ENCODE peak calls at places on chromosomes 13 and 19, in seven cellular contexts. One of them, this sample, is unnamed.

GRCh38 chr13:98945863-98946605 is 31.8 kb downstream of the DOCK9 start:
- DNase-seq in transverse colon: no peak
- DNase-seq in naive thymus-derived CD4-positive, alpha-beta T cell: no peak
- DNase-seq in upper lobe of left lung: no peak
- DNase-seq in GM23338: no peak
- DNase-seq in AG04450: no peak
- DNase-seq in psoas muscle: no peak
- DNase-seq in this sample: no peak

GRCh38 chr19:19355606-19356139 is 35.0 kb downstream of the MAU2 start:
- DNase-seq in transverse colon: no peak
- DNase-seq in naive thymus-derived CD4-positive, alpha-beta T cell: no peak
- DNase-seq in upper lobe of left lung: peak; percentile 68
- DNase-seq in GM23338: no peak
- DNase-seq in AG04450: no peak
- DNase-seq in psoas muscle: no peak
- DNase-seq in this sample: no peak

GRCh38 chr13:99766641-99767045 is 204.9 kb downstream of the ZIC5 start:
- DNase-seq in transverse colon: no peak
- DNase-seq in naive thymus-derived CD4-positive, alpha-beta T cell: no peak
- DNase-seq in upper lobe of left lung: no peak
- DNase-seq in GM23338: peak; percentile 79
- DNase-seq in AG04450: no peak
- DNase-seq in psoas muscle: no peak
- DNase-seq in this sample: no peak

GRCh38 chr13:71860547-71861131 is 6.4 kb downstream of the DACH1 start:
- DNase-seq in transverse colon: no peak
- DNase-seq in naive thymus-derived CD4-positive, alpha-beta T cell: no peak
- DNase-seq in upper lobe of left lung: no peak
- DNase-seq in GM23338: no peak
- DNase-seq in AG04450: no peak
- DNase-seq in psoas muscle: no peak
- DNase-seq in this sample: no peak

GRCh38 chr13:102807699-102808098 is 8.8 kb downstream of the BIVM start:
- DNase-seq in transverse colon: no peak
- DNase-seq in naive thymus-derived CD4-positive, alpha-beta T cell: no peak
- DNase-seq in upper lobe of left lung: no peak
- DNase-seq in GM23338: no peak
- DNase-seq in AG04450: no peak
- DNase-seq in psoas muscle: no peak
- DNase-seq in this sample: no peak

GRCh38 chr13:48998893-48999292 is 23.2 kb downstream of the FNDC3A start:
- DNase-seq in transverse colon: no peak
- DNase-seq in naive thymus-derived CD4-positive, alpha-beta T cell: no peak
- DNase-seq in upper lobe of left lung: no peak
- DNase-seq in GM23338: no peak
- DNase-seq in AG04450: no peak
- DNase-seq in psoas muscle: no peak
- DNase-seq in this sample: no peak

GRCh38 chr13:113969311-113969972 is 4.4 kb downstream of the C13orf46 start:
- DNase-seq in transverse colon: no peak
- DNase-seq in naive thymus-derived CD4-positive, alpha-beta T cell: no peak
- DNase-seq in upper lobe of left lung: peak; percentile 59
- DNase-seq in GM23338: no peak
- DNase-seq in AG04450: no peak
- DNase-seq in psoas muscle: peak; percentile 13
- DNase-seq in this sample: no peak

GRCh38 chr13:52067237-52067636 is 42.7 kb downstream of the UTP14C start:
- DNase-seq in transverse colon: no peak
- DNase-seq in naive thymus-derived CD4-positive, alpha-beta T cell: no peak
- DNase-seq in upper lobe of left lung: no peak
- DNase-seq in GM23338: peak; percentile 28
- DNase-seq in AG04450: no peak
- DNase-seq in psoas muscle: no peak
- DNase-seq in this sample: no peak

GRCh38 chr19:33251526-33252090 is 26.0 kb upstream of the SLC7A10 start:
- DNase-seq in transverse colon: no peak
- DNase-seq in naive thymus-derived CD4-positive, alpha-beta T cell: no peak
- DNase-seq in upper lobe of left lung: no peak
- DNase-seq in GM23338: no peak
- DNase-seq in AG04450: no peak
- DNase-seq in psoas muscle: no peak
- DNase-seq in this sample: no peak

DNA sequence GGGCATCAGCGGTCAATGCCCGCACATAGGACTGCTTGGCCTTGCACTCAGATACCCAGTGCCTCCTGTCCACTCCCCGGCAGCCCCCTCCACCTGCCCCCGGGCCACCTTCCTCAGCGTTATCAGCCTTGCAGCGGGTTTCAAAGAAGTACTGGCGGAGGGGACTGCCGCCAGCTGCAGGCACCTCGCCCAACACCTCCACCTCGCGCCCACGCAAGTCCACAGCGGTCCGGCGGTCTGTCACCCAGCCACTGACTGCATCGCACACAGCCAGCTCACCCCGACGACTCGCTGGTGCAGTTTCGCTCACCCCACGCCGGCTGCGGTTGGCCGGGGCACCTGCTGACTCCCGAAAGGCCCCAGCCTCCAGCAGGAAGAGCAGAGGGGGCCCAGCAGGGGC is 3.2 kb downstream of the NTF4 start:
- DNase-seq in transverse colon: no peak
- DNase-seq in naive thymus-derived CD4-positive, alpha-beta T cell: no peak
- DNase-seq in upper lobe of left lung: peak; percentile 76
- DNase-seq in GM23338: no peak
- DNase-seq in AG04450: no peak
- DNase-seq in psoas muscle: no peak
- DNase-seq in this sample: no peak
- H3K27me3 ChIP-seq in transverse colon: peaks cover 99% of the 10 kb centered on the region
- H3K27me3 ChIP-seq in naive thymus-derived CD4-positive, alpha-beta T cell: no peaks in the 10 kb centered on the region
- H3K27me3 ChIP-seq in upper lobe of left lung: peaks cover 3% of the 10 kb centered on the region
- H3K27me3 ChIP-seq in GM23338: peaks cover 60% of the 10 kb centered on the region
- H3K27me3 ChIP-seq in AG04450: peaks cover 20% of the 10 kb centered on the region
- H3K27me3 ChIP-seq in psoas muscle: no peaks in the 10 kb centered on the region
- H3K27me3 ChIP-seq in this sample: peaks cover 25% of the 10 kb centered on the region

GRCh38 chr19:31344403-31344802 is 4.8 kb downstream of the TSHZ3 start:
- DNase-seq in transverse colon: no peak
- DNase-seq in naive thymus-derived CD4-positive, alpha-beta T cell: no peak
- DNase-seq in upper lobe of left lung: peak; percentile 55
- DNase-seq in GM23338: peak; percentile 49
- DNase-seq in AG04450: no peak
- DNase-seq in psoas muscle: no peak
- DNase-seq in this sample: no peak
- H3K27ac ChIP-seq in transverse colon: peak overlapping the region; percentile 57
- H3K27ac ChIP-seq in naive thymus-derived CD4-positive, alpha-beta T cell: no peak overlapping the region
- H3K27ac ChIP-seq in upper lobe of left lung: no peak overlapping the region
- H3K27ac ChIP-seq in GM23338: no peak overlapping the region
- H3K27ac ChIP-seq in AG04450: peak overlapping the region; percentile 21
- H3K27ac ChIP-seq in psoas muscle: no peak overlapping the region
- H3K27ac ChIP-seq in this sample: no peak overlapping the region

GRCh38 chr19:41495589-41495988 is 52.6 kb downstream of the ERICH4 start:
- DNase-seq in transverse colon: no peak
- DNase-seq in naive thymus-derived CD4-positive, alpha-beta T cell: no peak
- DNase-seq in upper lobe of left lung: no peak
- DNase-seq in GM23338: no peak
- DNase-seq in AG04450: no peak
- DNase-seq in psoas muscle: no peak
- DNase-seq in this sample: no peak

GRCh38 chr19:41499899-41500298 is 56.9 kb downstream of the ERICH4 start:
- DNase-seq in transverse colon: no peak
- DNase-seq in naive thymus-derived CD4-positive, alpha-beta T cell: no peak
- DNase-seq in upper lobe of left lung: no peak
- DNase-seq in GM23338: no peak
- DNase-seq in AG04450: no peak
- DNase-seq in psoas muscle: no peak
- DNase-seq in this sample: no peak

GRCh38 chr19:41501854-41502253 is 58.9 kb downstream of the ERICH4 start:
- DNase-seq in transverse colon: no peak
- DNase-seq in naive thymus-derived CD4-positive, alpha-beta T cell: no peak
- DNase-seq in upper lobe of left lung: no peak
- DNase-seq in GM23338: no peak
- DNase-seq in AG04450: no peak
- DNase-seq in psoas muscle: no peak
- DNase-seq in this sample: no peak

GRCh38 chr19:41505105-41505504 is 62.1 kb downstream of the ERICH4 start:
- DNase-seq in transverse colon: no peak
- DNase-seq in naive thymus-derived CD4-positive, alpha-beta T cell: no peak
- DNase-seq in upper lobe of left lung: no peak
- DNase-seq in GM23338: no peak
- DNase-seq in AG04450: no peak
- DNase-seq in psoas muscle: no peak
- DNase-seq in this sample: no peak

DNA sequence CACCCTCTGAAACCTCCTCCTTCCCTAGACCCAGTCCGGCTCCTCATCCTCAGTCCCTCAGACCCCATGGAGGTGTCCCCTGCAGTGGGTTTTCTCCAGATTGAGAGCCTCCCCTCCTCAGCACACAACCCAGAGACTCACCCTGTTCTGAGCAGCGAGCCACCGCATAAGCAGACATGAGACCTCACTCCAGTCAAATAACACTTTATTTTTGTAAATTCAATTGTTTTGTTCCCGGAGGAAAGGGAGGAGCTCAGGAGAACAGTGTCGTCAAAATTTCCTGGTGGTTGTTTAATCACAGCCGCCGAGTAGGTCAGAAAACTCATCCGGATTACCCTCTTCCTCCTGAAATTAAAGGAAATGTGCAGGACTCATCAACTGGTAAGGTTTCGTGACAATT is 57.5 kb downstream of the ERICH4 start:
- DNase-seq in transverse colon: no peak
- DNase-seq in naive thymus-derived CD4-positive, alpha-beta T cell: no peak
- DNase-seq in upper lobe of left lung: no peak
- DNase-seq in GM23338: no peak
- DNase-seq in AG04450: no peak
- DNase-seq in psoas muscle: no peak
- DNase-seq in this sample: no peak
- H3K27me3 ChIP-seq in transverse colon: peaks cover 20% of the 10 kb centered on the region
- H3K27me3 ChIP-seq in naive thymus-derived CD4-positive, alpha-beta T cell: no peaks in the 10 kb centered on the region
- H3K27me3 ChIP-seq in upper lobe of left lung: no peaks in the 10 kb centered on the region
- H3K27me3 ChIP-seq in GM23338: peaks cover 4% of the 10 kb centered on the region
- H3K27me3 ChIP-seq in AG04450: peaks cover 8% of the 10 kb centered on the region
- H3K27me3 ChIP-seq in psoas muscle: no peaks in the 10 kb centered on the region
- H3K27me3 ChIP-seq in this sample: peaks cover 4% of the 10 kb centered on the region

DNA sequence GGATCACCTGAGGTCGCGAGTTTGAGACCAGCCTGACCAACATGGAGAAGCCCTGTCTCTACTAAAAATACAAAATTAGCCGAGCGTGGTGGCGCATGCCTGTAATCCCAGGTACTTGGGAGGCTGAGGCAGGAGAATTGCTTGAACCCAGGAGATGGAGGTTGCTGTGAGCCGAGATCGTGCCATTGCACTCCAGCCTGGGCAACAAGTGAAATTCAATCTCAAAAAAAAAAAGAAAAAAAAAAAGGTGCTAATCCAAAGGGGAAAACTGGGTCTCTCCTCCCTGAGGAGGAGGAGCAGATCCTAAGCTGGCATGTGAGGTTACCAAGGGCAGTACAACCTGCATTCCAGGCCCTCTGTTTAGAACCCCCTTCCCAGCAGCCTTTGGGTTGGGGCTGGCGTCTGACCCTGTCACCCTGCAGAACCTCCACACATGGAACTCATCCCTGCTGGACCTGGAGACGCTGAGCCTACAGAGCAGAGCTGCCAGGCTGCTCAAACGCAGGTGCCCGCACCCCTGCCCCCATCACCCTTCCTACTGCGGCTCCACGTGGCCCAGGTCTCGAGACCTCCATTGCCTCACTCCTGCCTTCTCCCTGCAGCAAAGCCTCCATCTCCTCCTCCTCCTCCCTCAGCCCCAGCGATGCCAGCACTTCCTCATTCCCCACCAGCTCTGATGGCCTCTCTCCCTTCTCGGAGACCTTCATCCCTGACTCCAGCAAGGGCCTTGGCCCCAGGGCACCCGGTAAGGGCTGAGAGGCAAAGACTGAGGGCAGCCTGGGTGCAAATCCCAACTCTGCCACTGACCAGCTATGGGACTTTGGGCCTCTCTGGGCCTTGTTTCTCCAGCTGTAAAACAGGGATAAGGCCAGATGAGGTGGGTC is 6.7 kb downstream of the PROSER3 start:
- DNase-seq in transverse colon: no peak
- DNase-seq in naive thymus-derived CD4-positive, alpha-beta T cell: no peak
- DNase-seq in upper lobe of left lung: no peak
- DNase-seq in GM23338: no peak
- DNase-seq in AG04450: no peak
- DNase-seq in psoas muscle: no peak
- DNase-seq in this sample: no peak
- H3K27ac ChIP-seq in transverse colon: no peak overlapping the region
- H3K27ac ChIP-seq in naive thymus-derived CD4-positive, alpha-beta T cell: no peak overlapping the region
- H3K27ac ChIP-seq in upper lobe of left lung: no peak overlapping the region
- H3K27ac ChIP-seq in GM23338: no peak overlapping the region
- H3K27ac ChIP-seq in AG04450: no peak overlapping the region
- H3K27ac ChIP-seq in psoas muscle: no peak overlapping the region
- H3K27ac ChIP-seq in this sample: no peak overlapping the region

This sample was measured in CD4-positive, alpha-beta memory T cell.